ENCODE peak calls at places on chromosomes 12 and 14, in six cellular contexts. One of them, this sample, is unnamed.

GRCh38 chr14:104656014-104656714 is 33.3 kb upstream of the INF2 start:
- DNase-seq in A549: no peak
- DNase-seq in left ventricle myocardium inferior: no peak
- DNase-seq in AG09309: no peak
- DNase-seq in HFF-Myc: no peak
- DNase-seq in Panc1: no peak
- DNase-seq in this sample: no peak

GRCh38 chr12:64229240-64229639 is 7.1 kb upstream of the KICS2 start:
- DNase-seq in A549: no peak
- DNase-seq in AG09309: no peak
- DNase-seq in HFF-Myc: no peak
- DNase-seq in left ventricle myocardium inferior: no peak
- DNase-seq in Panc1: no peak
- DNase-seq in this sample: no peak

GRCh38 chr12:40473979-40474378 is 218.3 kb upstream of the CNTN1 start:
- DNase-seq in A549: no peak
- DNase-seq in AG09309: no peak
- DNase-seq in Panc1: no peak
- DNase-seq in HFF-Myc: no peak
- DNase-seq in left ventricle myocardium inferior: no peak
- DNase-seq in this sample: no peak

GRCh38 chr12:66688836-66689439 is 10.1 kb upstream of the GRIP1 start:
- DNase-seq in A549: peak
- DNase-seq in HFF-Myc: no peak
- DNase-seq in left ventricle myocardium inferior: no peak
- DNase-seq in Panc1: peak
- DNase-seq in AG09309: no peak
- DNase-seq in this sample: peak

GRCh38 chr12:45010051-45010450 is 40.8 kb downstream of the DBX2 start:
- DNase-seq in A549: no peak
- DNase-seq in AG09309: no peak
- DNase-seq in HFF-Myc: peak
- DNase-seq in Panc1: no peak
- DNase-seq in left ventricle myocardium inferior: no peak
- DNase-seq in this sample: no peak

GRCh38 chr14:64730681-64731080 is 26.5 kb downstream of the PLEKHG3 start:
- DNase-seq in A549: no peak
- DNase-seq in AG09309: no peak
- DNase-seq in Panc1: no peak
- DNase-seq in HFF-Myc: no peak
- DNase-seq in left ventricle myocardium inferior: peak
- DNase-seq in this sample: no peak

GRCh38 chr12:28415755-28416154 is 225.5 kb downstream of the CCDC91 start:
- DNase-seq in HFF-Myc: no peak
- DNase-seq in left ventricle myocardium inferior: no peak
- DNase-seq in Panc1: no peak
- DNase-seq in AG09309: peak
- DNase-seq in A549: no peak
- DNase-seq in this sample: no peak

GRCh38 chr14:37991027-37991426 is 216.7 kb upstream of the SSTR1 start:
- DNase-seq in AG09309: no peak
- DNase-seq in A549: no peak
- DNase-seq in HFF-Myc: no peak
- DNase-seq in left ventricle myocardium inferior: no peak
- DNase-seq in Panc1: no peak
- DNase-seq in this sample: no peak

GRCh38 chr14:34715108-34715863 is 893 bp upstream of the CFL2 start:
- DNase-seq in left ventricle myocardium inferior: no peak
- DNase-seq in Panc1: no peak
- DNase-seq in AG09309: no peak
- DNase-seq in A549: no peak
- DNase-seq in HFF-Myc: no peak
- DNase-seq in this sample: no peak

GRCh38 chr12:50569321-50569720 is 64.5 kb downstream of the DIP2B start:
- DNase-seq in Panc1: no peak
- DNase-seq in AG09309: no peak
- DNase-seq in HFF-Myc: no peak
- DNase-seq in A549: no peak
- DNase-seq in left ventricle myocardium inferior: no peak
- DNase-seq in this sample: no peak

GRCh38 chr14:104435147-104436046 is 144.2 kb upstream of the C14orf180 start:
- DNase-seq in left ventricle myocardium inferior: no peak
- DNase-seq in A549: no peak
- DNase-seq in HFF-Myc: no peak
- DNase-seq in Panc1: no peak
- DNase-seq in AG09309: no peak
- DNase-seq in this sample: no peak

DNA sequence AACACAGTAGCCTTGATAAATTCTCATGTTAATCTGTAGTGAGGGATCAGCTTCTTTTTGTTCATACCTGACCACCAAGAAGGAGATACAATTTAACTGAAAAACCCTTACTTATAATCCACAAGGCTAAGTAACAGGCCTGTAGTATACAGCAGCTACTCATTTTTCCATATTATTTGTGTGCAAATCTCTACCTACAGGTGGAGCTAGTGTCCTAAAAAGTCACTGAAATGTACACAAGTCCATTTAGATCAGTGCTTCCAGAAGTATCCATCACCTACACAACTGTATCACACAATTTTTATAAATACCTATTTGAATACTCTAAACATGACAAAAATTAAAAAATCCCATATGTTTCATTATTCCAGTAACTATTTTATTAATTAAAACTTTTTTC is 173.2 kb downstream of the SLC35F4 start:
- DNase-seq in HFF-Myc: peak
- DNase-seq in AG09309: peak
- DNase-seq in A549: peak
- DNase-seq in left ventricle myocardium inferior: no peak
- DNase-seq in Panc1: no peak
- DNase-seq in this sample: no peak
- TF ChIP-seq CTCF in HFF-Myc: peak
- TF ChIP-seq CTCF in AG09309: peak
- TF ChIP-seq CTCF in A549: peak
- TF ChIP-seq CTCF in left ventricle myocardium inferior: peak
- TF ChIP-seq CTCF in Panc1: peak
- TF ChIP-seq CTCF in this sample: peak

DNA sequence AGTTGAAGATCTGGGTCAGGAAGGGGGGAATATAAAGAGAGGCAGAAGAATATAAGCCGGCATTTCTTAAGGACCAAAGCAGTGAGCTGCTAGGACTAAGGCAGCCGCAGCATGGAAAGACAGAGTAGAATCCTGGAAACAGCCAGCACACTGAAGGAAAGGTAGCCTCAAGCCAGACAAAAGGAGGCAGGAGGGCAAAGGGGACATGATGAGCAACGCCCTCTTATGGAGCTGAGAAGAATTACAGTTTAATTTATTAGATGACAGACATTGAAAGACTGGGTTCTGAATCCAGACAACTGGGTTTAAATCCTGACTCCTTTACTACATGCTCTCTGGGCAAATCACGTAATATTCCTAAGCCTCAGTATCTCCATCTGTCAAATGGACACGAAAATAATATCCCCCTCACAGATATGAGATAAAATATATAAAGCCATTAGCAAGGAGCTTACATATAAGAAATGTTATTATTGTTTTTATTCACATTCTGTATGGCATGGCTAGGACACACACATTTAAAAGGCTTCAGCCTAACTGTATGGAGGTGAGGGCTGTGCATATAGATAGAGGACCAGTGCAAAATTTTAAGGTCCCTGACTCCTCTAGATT is 8.1 kb upstream of the PCED1B start:
- DNase-seq in A549: no peak
- DNase-seq in HFF-Myc: no peak
- DNase-seq in AG09309: no peak
- DNase-seq in Panc1: no peak
- DNase-seq in left ventricle myocardium inferior: no peak
- DNase-seq in this sample: no peak
- TF ChIP-seq CTCF in A549: peak
- TF ChIP-seq CTCF in HFF-Myc: peak
- TF ChIP-seq CTCF in AG09309: peak
- TF ChIP-seq CTCF in Panc1: peak
- TF ChIP-seq CTCF in left ventricle myocardium inferior: peak
- TF ChIP-seq CTCF in this sample: peak

GRCh38 chr14:89773644-89774316 is 180.8 kb downstream of the EFCAB11 start:
- DNase-seq in left ventricle myocardium inferior: peak
- DNase-seq in AG09309: no peak
- DNase-seq in A549: peak
- DNase-seq in HFF-Myc: no peak
- DNase-seq in Panc1: no peak
- DNase-seq in this sample: peak

GRCh38 chr14:89773151-89773550 is 181.4 kb downstream of the EFCAB11 start:
- DNase-seq in AG09309: no peak
- DNase-seq in left ventricle myocardium inferior: no peak
- DNase-seq in Panc1: no peak
- DNase-seq in A549: no peak
- DNase-seq in HFF-Myc: no peak
- DNase-seq in this sample: no peak

GRCh38 chr14:89771251-89771650 is 183.3 kb downstream of the EFCAB11 start:
- DNase-seq in HFF-Myc: no peak
- DNase-seq in A549: no peak
- DNase-seq in Panc1: no peak
- DNase-seq in left ventricle myocardium inferior: no peak
- DNase-seq in AG09309: no peak
- DNase-seq in this sample: no peak

GRCh38 chr14:89765346-89765745 is 189.2 kb downstream of the EFCAB11 start:
- DNase-seq in A549: no peak
- DNase-seq in AG09309: no peak
- DNase-seq in Panc1: no peak
- DNase-seq in left ventricle myocardium inferior: no peak
- DNase-seq in HFF-Myc: no peak
- DNase-seq in this sample: no peak

DNA sequence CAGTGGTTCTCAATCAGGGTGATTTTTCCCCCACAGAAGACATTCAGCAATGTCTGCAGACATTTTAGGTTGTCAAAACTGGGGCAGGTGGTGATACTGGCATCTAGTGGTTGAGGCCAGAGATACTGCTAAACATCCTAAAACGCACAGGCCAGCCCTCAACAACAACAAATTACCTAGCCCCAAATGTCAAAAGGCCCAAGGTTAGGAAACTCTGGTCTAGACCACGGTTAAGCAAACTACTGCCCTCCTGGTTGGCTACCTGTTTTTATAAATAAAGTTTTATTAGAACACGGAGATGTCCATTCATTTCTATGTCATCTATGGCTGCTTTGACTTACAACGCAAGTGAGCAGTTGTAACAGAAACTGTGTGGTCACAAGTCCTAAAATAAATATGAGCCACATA is 186.7 kb downstream of the EFCAB11 start:
- DNase-seq in AG09309: peak
- DNase-seq in A549: no peak
- DNase-seq in Panc1: peak
- DNase-seq in left ventricle myocardium inferior: no peak
- DNase-seq in HFF-Myc: peak
- DNase-seq in this sample: no peak
- TF ChIP-seq CTCF in AG09309: peak
- TF ChIP-seq CTCF in A549: peak
- TF ChIP-seq CTCF in Panc1: peak
- TF ChIP-seq CTCF in left ventricle myocardium inferior: peak
- TF ChIP-seq CTCF in HFF-Myc: peak
- TF ChIP-seq CTCF in this sample: peak

DNA sequence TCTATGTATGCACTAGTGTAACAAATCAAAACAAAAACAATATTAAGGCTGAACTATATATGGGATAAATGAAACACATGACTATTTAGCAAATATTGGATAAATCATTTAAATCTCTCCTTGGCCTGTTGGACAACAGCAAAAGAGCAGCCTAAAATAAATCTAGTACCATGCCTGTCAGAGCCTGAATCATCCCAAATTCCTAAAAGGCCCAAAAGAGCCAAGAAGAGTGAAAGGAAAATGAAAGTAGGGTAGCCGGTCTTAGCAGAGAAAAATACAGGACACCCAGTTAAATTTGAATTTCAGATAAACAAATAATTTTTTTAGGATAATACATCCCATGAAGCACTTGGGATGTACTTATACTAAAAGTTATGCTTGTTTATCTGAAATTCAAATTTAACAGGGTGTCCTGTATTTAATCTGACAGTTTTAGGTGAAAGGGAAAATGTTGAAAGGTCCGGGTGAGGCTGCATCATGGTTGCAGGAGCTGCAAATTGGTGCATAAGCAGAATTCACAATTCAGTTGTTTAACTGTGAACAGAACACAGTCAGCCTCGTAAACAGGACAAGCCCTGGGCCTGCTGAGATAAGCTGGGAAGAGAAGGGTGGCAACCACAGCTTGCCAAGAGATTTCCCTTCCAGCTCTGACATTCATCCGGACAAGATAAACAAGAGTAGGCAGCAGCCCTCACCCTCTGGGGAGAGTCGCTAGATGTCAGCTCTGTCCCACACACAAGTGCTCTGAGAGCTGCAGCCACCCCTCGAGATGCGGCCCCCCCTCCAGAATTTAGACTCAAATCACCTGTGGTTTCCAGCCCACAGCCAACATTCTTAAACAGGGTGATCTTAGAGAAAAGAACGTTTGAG is 30.3 kb downstream of the DMAC2L start:
- DNase-seq in A549: peak
- DNase-seq in AG09309: peak
- DNase-seq in HFF-Myc: no peak
- DNase-seq in left ventricle myocardium inferior: peak
- DNase-seq in Panc1: no peak
- DNase-seq in this sample: no peak
- TF ChIP-seq CTCF in A549: peak
- TF ChIP-seq CTCF in AG09309: peak
- TF ChIP-seq CTCF in HFF-Myc: peak
- TF ChIP-seq CTCF in left ventricle myocardium inferior: peak
- TF ChIP-seq CTCF in Panc1: peak
- TF ChIP-seq CTCF in this sample: no peak

DNA sequence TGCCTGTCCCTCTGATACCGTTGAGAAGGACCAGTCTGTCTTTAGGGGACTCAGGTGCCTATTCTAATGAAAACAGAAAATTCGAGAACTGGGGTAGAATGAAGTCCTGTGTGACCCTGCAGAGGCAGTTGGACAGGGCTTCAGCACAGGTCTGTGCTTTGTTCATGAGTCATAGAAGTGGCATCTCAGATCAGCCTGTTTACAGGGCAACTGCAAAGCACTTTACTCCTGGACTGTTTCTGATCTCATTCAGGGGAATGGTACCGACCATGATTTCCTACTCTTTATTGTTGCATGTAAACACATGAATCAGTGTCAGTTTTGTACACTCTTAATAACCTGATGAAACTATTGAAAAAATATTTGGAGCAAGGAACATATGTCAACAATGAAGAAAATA is 1517.0 kb downstream of the AACS start:
- DNase-seq in HFF-Myc: no peak
- DNase-seq in Panc1: no peak
- DNase-seq in AG09309: no peak
- DNase-seq in left ventricle myocardium inferior: no peak
- DNase-seq in A549: no peak
- DNase-seq in this sample: no peak
- TF ChIP-seq CTCF in HFF-Myc: no peak
- TF ChIP-seq CTCF in Panc1: no peak
- TF ChIP-seq CTCF in AG09309: no peak
- TF ChIP-seq CTCF in left ventricle myocardium inferior: no peak
- TF ChIP-seq CTCF in A549: no peak
- TF ChIP-seq CTCF in this sample: no peak

DNA sequence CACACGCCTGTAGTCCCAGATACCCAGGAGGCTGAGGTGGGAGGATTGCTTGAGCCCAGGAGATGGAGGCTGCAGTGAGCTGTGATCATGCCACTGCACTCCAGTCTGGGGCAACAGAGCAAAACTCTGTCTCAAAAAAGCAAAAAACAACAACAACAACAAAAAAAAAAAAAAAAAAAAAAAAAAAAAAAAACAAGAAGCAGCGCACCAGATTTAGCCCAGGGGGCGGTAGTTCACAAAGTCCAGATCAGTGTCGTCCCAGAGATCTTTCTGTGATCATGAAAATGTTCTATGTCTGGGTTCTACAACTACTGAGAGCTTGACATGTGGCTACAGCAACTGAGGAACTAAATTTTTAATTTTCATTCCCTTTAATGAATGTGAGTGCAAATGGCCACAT is 27.4 kb downstream of the OAS2 start:
- DNase-seq in HFF-Myc: no peak
- DNase-seq in AG09309: no peak
- DNase-seq in Panc1: no peak
- DNase-seq in A549: peak
- DNase-seq in left ventricle myocardium inferior: no peak
- DNase-seq in this sample: no peak
- TF ChIP-seq CTCF in HFF-Myc: peak
- TF ChIP-seq CTCF in AG09309: peak
- TF ChIP-seq CTCF in Panc1: peak
- TF ChIP-seq CTCF in A549: peak
- TF ChIP-seq CTCF in left ventricle myocardium inferior: no peak
- TF ChIP-seq CTCF in this sample: peak

This sample was measured in progenitor cell of endocrine pancreas.